ENCODE peak calls at places on chromosome 13, in four cellular contexts. One of them, this sample, is unnamed.

GRCh38 chr13:32947411-32947810 is 68.8 kb upstream of the KL start:
- DNase-seq in left lung: no peak
- DNase-seq in RWPE1: no peak
- DNase-seq in mammary epithelial cell: no peak
- DNase-seq in this sample: no peak

GRCh38 chr13:72125561-72125960 is 258.6 kb upstream of the DACH1 start:
- DNase-seq in left lung: no peak
- DNase-seq in mammary epithelial cell: peak; percentile 86
- DNase-seq in RWPE1: no peak
- DNase-seq in this sample: no peak

GRCh38 chr13:39105110-39105509 is 66.9 kb downstream of the NHLRC3 start:
- DNase-seq in mammary epithelial cell: peak; percentile 19
- DNase-seq in left lung: no peak
- DNase-seq in RWPE1: no peak
- DNase-seq in this sample: no peak

GRCh38 chr13:33471182-33471581 is 185.6 kb upstream of the STARD13 start:
- DNase-seq in mammary epithelial cell: no peak
- DNase-seq in left lung: no peak
- DNase-seq in RWPE1: no peak
- DNase-seq in this sample: no peak

GRCh38 chr13:99816321-99816720 is 155.2 kb downstream of the ZIC5 start:
- DNase-seq in mammary epithelial cell: no peak
- DNase-seq in left lung: no peak
- DNase-seq in RWPE1: no peak
- DNase-seq in this sample: no peak

GRCh38 chr13:99919132-99919531 is 52.4 kb downstream of the ZIC5 start:
- DNase-seq in left lung: no peak
- DNase-seq in RWPE1: no peak
- DNase-seq in mammary epithelial cell: no peak
- DNase-seq in this sample: no peak

GRCh38 chr13:75194717-75195116 is 287.3 kb downstream of the TBC1D4 start:
- DNase-seq in RWPE1: no peak
- DNase-seq in mammary epithelial cell: no peak
- DNase-seq in left lung: no peak
- DNase-seq in this sample: peak; percentile 25

GRCh38 chr13:77033717-77034302 is 6.9 kb upstream of the FBXL3 start:
- DNase-seq in mammary epithelial cell: peak; percentile 31
- DNase-seq in RWPE1: peak; percentile 15
- DNase-seq in left lung: no peak
- DNase-seq in this sample: no peak

GRCh38 chr13:97881556-97881955 is 71.9 kb upstream of the IPO5 start:
- DNase-seq in left lung: no peak
- DNase-seq in mammary epithelial cell: no peak
- DNase-seq in RWPE1: no peak
- DNase-seq in this sample: no peak

GRCh38 chr13:33512880-33513554 is 227.5 kb upstream of the STARD13 start:
- DNase-seq in mammary epithelial cell: no peak
- DNase-seq in left lung: no peak
- DNase-seq in RWPE1: no peak
- DNase-seq in this sample: no peak

GRCh38 chr13:23160241-23161175 is 20.3 kb upstream of the SGCG start:
- DNase-seq in RWPE1: no peak
- DNase-seq in left lung: no peak
- DNase-seq in mammary epithelial cell: no peak
- DNase-seq in this sample: no peak

GRCh38 chr13:59531571-59532091 is 632.1 kb downstream of the DIAPH3 start:
- DNase-seq in left lung: peak; percentile 63
- DNase-seq in RWPE1: peak; percentile 32
- DNase-seq in mammary epithelial cell: peak; percentile 51
- DNase-seq in this sample: peak; percentile 92
- H3K27ac ChIP-seq in left lung: peak overlapping the region; percentile 55
- H3K27ac ChIP-seq in RWPE1: no peak overlapping the region
- H3K27ac ChIP-seq in mammary epithelial cell: no peak overlapping the region
- H3K27ac ChIP-seq in this sample: peak overlapping the region; percentile 81

GRCh38 chr13:36297259-36297599 is 385 bp downstream of the CCDC169 start:
- DNase-seq in left lung: no peak
- DNase-seq in RWPE1: peak; percentile 28
- DNase-seq in mammary epithelial cell: no peak
- DNase-seq in this sample: no peak
- H3K27ac ChIP-seq in left lung: no peak overlapping the region
- H3K27ac ChIP-seq in RWPE1: peak overlapping the region; percentile 57
- H3K27ac ChIP-seq in mammary epithelial cell: no peak overlapping the region
- H3K27ac ChIP-seq in this sample: no peak overlapping the region

GRCh38 chr13:113415032-113415431 is 38.3 kb downstream of the ADPRHL1 start:
- DNase-seq in RWPE1: no peak
- DNase-seq in mammary epithelial cell: no peak
- DNase-seq in left lung: no peak
- DNase-seq in this sample: no peak

GRCh38 chr13:113415825-113416224 is 37.5 kb downstream of the ADPRHL1 start:
- DNase-seq in left lung: no peak
- DNase-seq in RWPE1: no peak
- DNase-seq in mammary epithelial cell: no peak
- DNase-seq in this sample: no peak

GRCh38 chr13:113413898-113414282 is 39.4 kb downstream of the ADPRHL1 start:
- DNase-seq in RWPE1: no peak
- DNase-seq in left lung: no peak
- DNase-seq in mammary epithelial cell: no peak
- DNase-seq in this sample: no peak

GRCh38 chr13:113413178-113413897 is 40.0 kb downstream of the ADPRHL1 start:
- DNase-seq in mammary epithelial cell: no peak
- DNase-seq in RWPE1: no peak
- DNase-seq in left lung: no peak
- DNase-seq in this sample: no peak

GRCh38 chr13:113414335-113414734 is 39.0 kb downstream of the ADPRHL1 start:
- DNase-seq in RWPE1: no peak
- DNase-seq in left lung: no peak
- DNase-seq in mammary epithelial cell: no peak
- DNase-seq in this sample: no peak
- H3K27ac ChIP-seq in RWPE1: no peak overlapping the region
- H3K27ac ChIP-seq in left lung: no peak overlapping the region
- H3K27ac ChIP-seq in mammary epithelial cell: no peak overlapping the region
- H3K27ac ChIP-seq in this sample: peak overlapping the region; percentile 79

GRCh38 chr13:112802808-112803207 is 113.0 kb downstream of the ATP11A start:
- DNase-seq in RWPE1: no peak
- DNase-seq in left lung: no peak
- DNase-seq in mammary epithelial cell: no peak
- DNase-seq in this sample: no peak

GRCh38 chr13:112807653-112808376 is 118.0 kb downstream of the ATP11A start:
- DNase-seq in left lung: no peak
- DNase-seq in RWPE1: no peak
- DNase-seq in mammary epithelial cell: no peak
- DNase-seq in this sample: no peak

GRCh38 chr13:112803422-112803821 is 113.6 kb downstream of the ATP11A start:
- DNase-seq in RWPE1: no peak
- DNase-seq in left lung: no peak
- DNase-seq in mammary epithelial cell: no peak
- DNase-seq in this sample: no peak

GRCh38 chr13:112806761-112807652 is 117.2 kb downstream of the ATP11A start:
- DNase-seq in left lung: no peak
- DNase-seq in RWPE1: no peak
- DNase-seq in mammary epithelial cell: no peak
- DNase-seq in this sample: no peak

DNA sequence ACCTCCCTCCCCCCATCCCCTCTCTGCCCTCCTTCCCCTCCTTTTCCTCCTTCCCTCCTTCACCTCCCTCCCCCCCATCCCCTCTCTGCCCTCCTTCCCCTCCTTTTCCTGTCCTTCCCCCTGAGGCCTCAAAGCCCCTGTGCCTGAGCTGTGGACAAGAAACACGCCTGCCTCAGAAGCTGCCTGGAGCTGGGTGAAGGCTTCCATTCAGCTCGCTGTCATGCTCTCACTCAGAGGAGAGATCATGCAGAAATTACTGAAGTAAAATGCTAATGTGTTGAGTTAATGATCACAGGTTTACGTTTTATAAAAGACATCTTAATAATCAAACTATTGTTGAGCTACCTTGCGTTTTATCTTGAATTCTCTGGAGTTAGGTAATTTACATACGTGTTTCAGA is 114.5 kb downstream of the ATP11A start:
- DNase-seq in RWPE1: no peak
- DNase-seq in mammary epithelial cell: no peak
- DNase-seq in left lung: no peak
- DNase-seq in this sample: no peak
- H3K27ac ChIP-seq in RWPE1: no peak overlapping the region
- H3K27ac ChIP-seq in mammary epithelial cell: no peak overlapping the region
- H3K27ac ChIP-seq in left lung: no peak overlapping the region
- H3K27ac ChIP-seq in this sample: no peak overlapping the region

DNA sequence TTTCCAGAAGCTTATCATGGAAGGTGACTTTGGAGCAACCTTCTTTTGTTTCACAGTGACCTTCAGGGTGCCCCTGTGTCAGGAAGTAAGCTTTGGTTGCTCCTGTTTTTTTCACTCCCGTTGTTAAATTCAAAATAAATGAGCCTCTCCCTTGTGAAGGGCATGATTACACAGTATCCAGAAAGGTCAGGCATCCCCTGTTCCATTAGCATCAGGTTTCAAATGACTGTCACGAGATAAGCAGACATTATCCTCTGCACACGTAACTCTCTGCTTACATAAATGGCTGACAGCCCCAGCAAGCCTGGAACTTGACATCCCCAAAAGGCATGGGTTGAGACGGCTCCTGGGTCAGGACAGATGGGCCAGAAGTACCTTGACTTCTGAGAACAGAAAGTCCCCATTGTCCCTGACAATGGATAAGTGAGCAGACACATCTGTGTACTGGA is 52.0 kb downstream of the RAB20 start:
- DNase-seq in RWPE1: no peak
- DNase-seq in mammary epithelial cell: no peak
- DNase-seq in left lung: no peak
- DNase-seq in this sample: no peak
- H3K27ac ChIP-seq in RWPE1: no peak overlapping the region
- H3K27ac ChIP-seq in mammary epithelial cell: no peak overlapping the region
- H3K27ac ChIP-seq in left lung: no peak overlapping the region
- H3K27ac ChIP-seq in this sample: peak overlapping the region; percentile 91